ENCODE peak calls at places on chromosomes 3 and 15, in seven cellular contexts. C is iPS-NIHi11; O is AG09309; F is GM23248; T is colonic mucosa; L is activated T-cell treated with anti-CD3 and anti-CD28 coated beads, Interleukin-2, amount 50 U/mL, for 72 hours; V is SHP77. U is an unnamed sample.

GRCh38 chr15:48703544-48703943 is 58.0 kb upstream of the FBN1 start:
- DNase-seq in O (peak), T (no peak), C (no peak), V (no peak), L (no peak), F (peak), U (no peak)

GRCh38 chr3:185914911-185915629 is 22.7 kb downstream of the TRA2B start:
- DNase-seq in C (no peak), T (no peak), F (no peak), V (no peak), O (no peak), L (no peak), U (no peak)

GRCh38 chr15:71599404-71600225 is 210.7 kb upstream of the NR2E3 start:
- DNase-seq in T (no peak), C (no peak), F (peak), L (no peak), V (peak), O (no peak), U (no peak)

GRCh38 chr3:17589888-17590287 is 152.5 kb downstream of the TBC1D5 start:
- DNase-seq in F (no peak), O (no peak), C (no peak), T (no peak), L (no peak), V (no peak), U (no peak)

GRCh38 chr3:47162695-47163022 is 1.3 kb downstream of the SETD2 start:
- DNase-seq in C (no peak), V (no peak), F (peak), T (no peak), O (no peak), L (no peak), U (no peak)

GRCh38 chr3:50356553-50356952 is 2.8 kb downstream of the TMEM115 start:
- DNase-seq in T (peak), V (no peak), O (no peak), C (no peak), L (no peak), F (peak), U (peak)

GRCh38 chr3:192831111-192831644 is 86.5 kb downstream of the MB21D2 start:
- DNase-seq in C (no peak), V (no peak), L (peak), T (no peak), O (peak), F (peak), U (no peak)

GRCh38 chr3:46609944-46610722 is 2.2 kb upstream of the FAM240A start:
- DNase-seq in V (no peak), C (no peak), T (no peak), F (no peak), O (no peak), L (no peak), U (no peak)

GRCh38 chr15:90126457-90127435 is 24.5 kb upstream of the IDH2 start:
- DNase-seq in O (no peak), V (peak), F (peak), T (peak), L (no peak), C (peak), U (no peak)

GRCh38 chr3:127121850-127122249 is 71.1 kb upstream of the PRR23E start:
- DNase-seq in L (no peak), F (no peak), C (no peak), O (no peak), V (no peak), T (no peak), U (no peak)

GRCh38 chr3:171116365-171116764 is 89.8 kb upstream of the SLC2A2 start:
- DNase-seq in V (no peak), T (no peak), L (no peak), F (peak), C (no peak), O (no peak), U (peak)

GRCh38 chr3:183188895-183189462 is 26.4 kb upstream of the LAMP3 start:
- DNase-seq in V (no peak), C (peak), F (peak), O (no peak), L (peak), T (peak), U (no peak)

U was measured in COLO829.